ENCODE peak calls at places on chromosome 11, in ten cellular contexts. N, Q, R, A, W, G, Y, O, C and T are unnamed samples.

GRCh38 chr11:47980907-47981621 is 705 bp downstream of the PTPRJ start:
- DNase-seq in Q (peak), Y (peak), N (peak), A (peak), C (peak), R (peak), W (peak), G (no peak), O (peak), T (no peak)

GRCh38 chr11:13169709-13170108 is 107.9 kb upstream of the BMAL1 start:
- DNase-seq in C (no peak), A (no peak), G (peak), N (no peak), W (peak), Q (peak), O (no peak), Y (peak), R (no peak), T (no peak)

GRCh38 chr11:57649826-57650738 is at the start of gene YPEL4:
- DNase-seq in G (no peak), R (no peak), Y (peak), O (peak), A (peak), W (peak), C (peak), Q (peak), N (peak), T (peak)

GRCh38 chr11:44033411-44033850 is 14.3 kb upstream of the ACCSL start:
- DNase-seq in R (no peak), A (no peak), W (no peak), Q (no peak), Y (no peak), C (no peak), N (no peak), G (no peak), O (no peak), T (no peak)

GRCh38 chr11:46322759-46323158 is 24.5 kb upstream of the DGKZ start:
- DNase-seq in W (no peak), Q (peak), N (peak), G (peak), A (no peak), O (no peak), Y (peak), C (no peak), R (no peak), T (no peak)

GRCh38 chr11:64040684-64041267 is 5.0 kb downstream of the FLRT1 start:
- DNase-seq in O (no peak), Y (no peak), A (no peak), R (no peak), W (no peak), N (peak), Q (peak), G (no peak), C (no peak), T (no peak)

GRCh38 chr11:115961168-115962003 is 457.2 kb upstream of the CADM1 start:
- DNase-seq in A (no peak), R (no peak), C (no peak), Y (peak), Q (no peak), N (no peak), O (no peak), W (no peak), G (no peak), T (no peak)

GRCh38 chr11:112179601-112180000 is 4.3 kb downstream of the BCO2 start:
- DNase-seq in Q (no peak), N (no peak), O (no peak), G (no peak), A (no peak), R (no peak), Y (no peak), W (no peak), C (no peak), T (no peak)

GRCh38 chr11:36278531-36279245 is 10.5 kb downstream of the COMMD9 start:
- DNase-seq in C (no peak), R (no peak), Q (no peak), G (no peak), A (no peak), O (no peak), N (no peak), Y (no peak), W (peak), T (no peak)

GRCh38 chr11:125945011-125945796 is 640 bp upstream of the VSIG10L2 start:
- DNase-seq in Q (no peak), Y (no peak), C (no peak), A (no peak), W (no peak), N (no peak), O (no peak), G (no peak), R (no peak), T (no peak)

GRCh38 chr11:65417702-65418430 is 4.7 kb upstream of the NEAT1 start:
- DNase-seq in O (peak), R (peak), W (peak), C (peak), N (no peak), A (peak), G (no peak), Y (peak), Q (no peak), T (no peak)

GRCh38 chr11:29025001-29025400 is 916.8 kb downstream of the METTL15 start:
- DNase-seq in N (no peak), A (no peak), G (no peak), O (no peak), R (no peak), C (no peak), Q (no peak), W (peak), Y (peak), T (no peak)

GRCh38 chr11:16606784-16607674 is 131.4 kb upstream of the C11orf58 start:
- DNase-seq in N (peak), Q (no peak), A (peak), W (peak), G (no peak), C (no peak), R (peak), Y (no peak), O (peak), T (no peak)

GRCh38 chr11:125200441-125200840 is 35.9 kb downstream of the PKNOX2 start:
- DNase-seq in C (no peak), N (no peak), W (no peak), Y (no peak), G (no peak), Q (no peak), O (no peak), A (no peak), R (no peak), T (no peak)

GRCh38 chr11:13896990-13897353 is 65.6 kb upstream of the SPON1 start:
- DNase-seq in Q (no peak), O (no peak), A (no peak), N (no peak), C (no peak), R (no peak), Y (no peak), G (no peak), W (no peak), T (no peak)

GRCh38 chr11:114109206-114110090 is 49.9 kb downstream of the ZBTB16 start:
- DNase-seq in R (no peak), A (no peak), Q (no peak), W (no peak), G (no peak), Y (no peak), C (no peak), N (no peak), O (no peak), T (no peak)

GRCh38 chr11:267491-267994 is 10.7 kb upstream of the NLRP6 start:
- DNase-seq in A (no peak), R (peak), Y (no peak), O (peak), C (no peak), Q (peak), W (no peak), G (no peak), N (no peak), T (no peak)

GRCh38 chr11:86919557-86920210 is 35.5 kb downstream of the FZD4 start:
- DNase-seq in G (peak), N (peak), Q (peak), O (no peak), A (no peak), Y (peak), C (no peak), R (no peak), W (peak), T (no peak)

GRCh38 chr11:64313491-64314145 is 3.7 kb downstream of the TRMT112 start:
- DNase-seq in R (no peak), O (peak), W (no peak), Q (no peak), A (peak), C (no peak), G (no peak), N (no peak), Y (peak), T (no peak)

GRCh38 chr11:1194977-1195689 is 27.7 kb upstream of the MUC5B start:
- DNase-seq in O (no peak), C (peak), A (no peak), Q (no peak), Y (no peak), N (no peak), R (peak), G (no peak), W (no peak), T (no peak)

GRCh38 chr11:104609297-104609696 is 289.0 kb downstream of the CASP12 start:
- DNase-seq in R (no peak), C (no peak), N (peak), G (peak), W (peak), Y (peak), O (no peak), Q (peak), A (no peak), T (no peak)

GRCh38 chr11:96303067-96303466 is 39.9 kb downstream of the MAML2 start:
- DNase-seq in G (no peak), A (no peak), Y (peak), N (no peak), R (no peak), O (no peak), Q (peak), W (peak), C (no peak), T (no peak)

GRCh38 chr11:48037709-48038468 is 57.5 kb downstream of the PTPRJ start:
- DNase-seq in Y (no peak), A (no peak), C (no peak), N (no peak), W (no peak), Q (no peak), O (no peak), G (no peak), R (no peak), T (no peak)

GRCh38 chr11:126407101-126407521 is 51.6 kb downstream of the ST3GAL4 start:
- DNase-seq in N (no peak), C (no peak), Q (no peak), A (no peak), R (no peak), Y (no peak), G (no peak), O (peak), W (no peak), T (no peak)

GRCh38 chr11:116114198-116114651 is 610.0 kb upstream of the CADM1 start:
- DNase-seq in Y (no peak), O (no peak), N (no peak), Q (no peak), W (no peak), R (no peak), C (no peak), G (no peak), A (no peak), T (no peak)

GRCh38 chr11:9138612-9139579 is 47.5 kb upstream of the SCUBE2 start:
- DNase-seq in Q (peak), A (no peak), N (no peak), Y (peak), R (peak), O (no peak), G (peak), C (no peak), W (peak), T (no peak)

GRCh38 chr11:110716361-110716760 is 4.1 kb upstream of the ARHGAP20 start:
- DNase-seq in G (no peak), N (no peak), Y (peak), Q (no peak), W (peak), O (no peak), A (no peak), C (no peak), R (no peak), T (no peak)

GRCh38 chr11:95502522-95502921 is 271.5 kb upstream of the SESN3 start:
- DNase-seq in Y (no peak), W (no peak), A (no peak), O (no peak), C (no peak), G (no peak), N (no peak), R (no peak), Q (no peak), T (no peak)

GRCh38 chr11:116124916-116125714 is 620.9 kb upstream of the CADM1 start:
- DNase-seq in R (no peak), A (no peak), O (no peak), N (no peak), G (no peak), Q (no peak), W (no peak), Y (no peak), C (no peak), T (no peak)

GRCh38 chr11:36454991-36455611 is 55.0 kb downstream of the TRAF6 start:
- DNase-seq in R (no peak), W (no peak), Q (no peak), N (no peak), Y (peak), A (peak), C (no peak), O (no peak), G (no peak), T (no peak)

GRCh38 chr11:24828938-24829337 is 332.1 kb downstream of the LUZP2 start:
- DNase-seq in G (no peak), R (no peak), C (no peak), N (no peak), Q (no peak), Y (no peak), A (no peak), O (no peak), W (peak), T (no peak)

GRCh38 chr11:75184757-75185156 is 33.9 kb downstream of the SLCO2B1 start:
- DNase-seq in Y (peak), A (no peak), C (no peak), G (no peak), O (no peak), N (no peak), R (no peak), W (no peak), Q (no peak), T (no peak)

GRCh38 chr11:86955111-86955673 is at the start of gene FZD4:
- DNase-seq in Q (peak), Y (peak), C (peak), G (peak), A (peak), W (peak), N (peak), O (peak), R (peak), T (peak)

GRCh38 chr11:67252831-67253239 is 13.4 kb upstream of the GRK2 start:
- DNase-seq in C (no peak), W (peak), G (no peak), R (no peak), Q (peak), A (no peak), N (no peak), O (peak), Y (peak), T (no peak)
- TF ChIP-seq CTCF in C (peak), W (peak), G (peak), R (no peak), Q (peak), A (peak), N (peak), O (no peak), Y (peak), T (no peak)

DNA sequence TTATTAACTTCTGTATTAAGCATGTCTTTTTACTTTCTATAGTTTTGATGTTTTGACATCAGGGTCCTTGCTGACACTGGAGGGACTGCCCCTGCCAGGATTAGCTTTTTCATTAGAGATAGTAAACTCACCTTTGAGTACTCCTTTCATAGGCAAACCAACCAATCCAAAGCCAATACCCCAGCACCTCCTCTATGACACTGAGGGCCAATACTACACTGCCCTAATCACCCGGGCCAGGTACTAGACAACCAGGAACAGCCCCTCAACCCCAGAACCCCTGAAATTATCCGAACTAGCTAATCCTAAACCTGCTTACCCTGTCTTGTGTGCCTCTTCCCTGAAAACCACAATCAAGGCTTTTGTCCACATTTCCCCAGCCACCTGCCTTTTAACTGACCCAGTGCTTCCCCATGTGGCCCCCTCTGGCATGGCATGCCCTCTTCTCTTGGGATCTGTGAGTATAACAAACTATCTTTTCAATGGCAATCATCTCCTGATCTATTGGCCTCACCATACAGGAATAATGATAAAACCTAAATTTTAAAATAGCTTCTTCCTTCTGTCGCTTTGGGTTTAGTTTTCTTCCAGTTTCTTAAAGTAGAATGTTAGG is 31.2 kb downstream of the RAB6A start:
- DNase-seq in G (peak), A (no peak), O (no peak), Y (no peak), N (peak), R (no peak), Q (peak), W (peak), C (no peak), T (no peak)
- TF ChIP-seq CTCF in G (peak), A (peak), O (peak), Y (peak), N (peak), R (no peak), Q (no peak), W (peak), C (peak), T (no peak)

GRCh38 chr11:88106685-88107084 is 68.6 kb downstream of the RAB38 start:
- DNase-seq in G (no peak), R (no peak), O (no peak), Y (no peak), N (no peak), W (no peak), C (no peak), A (no peak), Q (no peak), T (no peak)
- TF ChIP-seq CTCF in G (no peak), R (no peak), O (no peak), Y (no peak), N (no peak), W (no peak), C (no peak), A (no peak), Q (no peak), T (no peak)

GRCh38 chr11:128453444-128454336 is 133.7 kb downstream of the ETS1 start:
- DNase-seq in W (peak), A (peak), R (peak), O (peak), Q (no peak), N (no peak), Y (peak), G (no peak), C (no peak), T (no peak)

GRCh38 chr11:128450882-128451647 is 136.3 kb downstream of the ETS1 start:
- DNase-seq in G (no peak), N (no peak), A (no peak), C (no peak), Y (no peak), R (no peak), Q (no peak), W (no peak), O (no peak), T (no peak)

GRCh38 chr11:128448981-128449713 is 138.2 kb downstream of the ETS1 start:
- DNase-seq in R (no peak), Q (no peak), N (no peak), W (no peak), C (no peak), A (no peak), O (no peak), Y (no peak), G (no peak), T (no peak)

GRCh38 chr11:128448487-128448886 is 138.9 kb downstream of the ETS1 start:
- DNase-seq in O (no peak), N (peak), W (peak), R (peak), C (no peak), Q (peak), Y (peak), G (peak), A (no peak), T (no peak)

DNA sequence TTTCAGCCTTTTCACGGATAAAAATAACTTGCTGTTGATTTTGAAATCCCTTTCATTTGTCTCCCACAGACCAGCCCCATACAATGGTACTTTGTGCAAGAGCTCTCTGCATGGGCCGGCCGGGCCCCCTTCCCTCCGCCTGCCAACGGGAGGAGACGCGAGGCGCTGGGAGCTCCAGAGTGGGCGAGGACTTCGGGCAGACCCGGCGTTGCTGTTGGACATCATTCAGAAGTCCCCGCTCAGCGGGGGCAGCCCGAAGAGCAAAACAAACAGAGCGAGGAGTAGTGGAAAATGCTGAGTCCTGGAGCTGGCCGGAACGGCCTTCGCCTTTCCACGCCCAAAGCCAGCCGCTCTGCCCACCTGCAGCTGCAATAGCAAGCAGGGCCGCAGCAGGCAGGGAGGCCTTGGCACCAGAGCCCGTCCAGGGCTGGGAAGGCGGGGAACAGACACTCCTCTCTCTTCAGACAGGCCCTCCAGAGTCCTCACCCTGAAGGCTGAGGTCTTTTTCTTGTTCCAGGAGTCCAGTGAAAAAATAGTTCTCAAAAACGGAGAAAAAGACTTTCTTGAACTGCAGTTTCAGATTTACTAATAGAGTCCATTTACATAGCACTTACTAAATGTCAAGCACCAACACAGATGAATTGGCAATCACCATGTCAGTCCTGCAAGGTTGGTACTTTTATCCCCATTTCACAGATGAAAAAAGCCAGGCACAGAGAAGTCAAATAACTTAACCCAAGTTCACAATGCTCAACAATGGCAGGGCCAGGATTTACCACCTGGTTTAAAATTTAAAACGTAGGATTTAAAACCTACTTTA is 135.5 kb downstream of the ETS1 start:
- DNase-seq in C (no peak), N (peak), R (peak), G (no peak), A (peak), Y (peak), O (peak), W (no peak), Q (no peak), T (no peak)
- TF ChIP-seq CTCF in C (no peak), N (no peak), R (no peak), G (no peak), A (no peak), Y (no peak), O (no peak), W (no peak), Q (no peak), T (no peak)

GRCh38 chr11:122808494-122808893 is 29.8 kb upstream of the CRTAM start:
- DNase-seq in R (no peak), G (no peak), W (peak), N (no peak), A (no peak), C (no peak), Q (no peak), O (no peak), Y (peak), T (no peak)
- TF ChIP-seq CTCF in R (no peak), G (no peak), W (no peak), N (no peak), A (no peak), C (no peak), Q (no peak), O (no peak), Y (no peak), T (no peak)

DNA sequence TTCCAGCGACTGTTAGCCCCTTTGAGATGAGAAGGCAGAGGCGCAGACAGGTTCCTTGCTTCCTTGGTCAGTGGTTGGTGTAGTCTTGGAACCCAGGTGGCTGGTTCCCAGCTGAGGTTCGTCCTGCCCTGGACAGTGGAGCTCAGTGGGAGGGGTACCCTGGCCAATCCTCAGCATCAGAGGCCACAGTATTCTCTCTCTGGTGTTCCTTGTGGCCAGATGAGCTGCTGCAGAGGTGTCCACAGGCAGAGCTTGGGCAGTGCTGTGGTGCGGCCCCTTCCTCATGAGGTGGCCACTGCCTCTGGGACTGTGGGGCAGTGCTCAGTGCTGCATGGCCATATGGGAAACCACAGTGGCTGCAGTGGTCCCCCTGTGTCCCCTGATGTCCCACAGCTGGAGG is 61.8 kb downstream of the CTTN start:
- DNase-seq in R (no peak), Y (no peak), W (no peak), G (no peak), A (no peak), N (no peak), C (no peak), Q (no peak), O (no peak), T (no peak)
- TF ChIP-seq CTCF in R (no peak), Y (no peak), W (no peak), G (no peak), A (no peak), N (no peak), C (no peak), Q (no peak), O (no peak), T (no peak)

GRCh38 chr11:107591098-107591445 is at the start of gene ELMOD1:
- DNase-seq in Q (peak), Y (peak), G (no peak), O (peak), W (peak), N (peak), C (no peak), A (peak), R (no peak), T (no peak)
- TF ChIP-seq CTCF in Q (no peak), Y (no peak), G (no peak), O (peak), W (no peak), N (peak), C (no peak), A (peak), R (no peak), T (no peak)